ENCODE peak calls at places on chromosomes 3 and 15, in seven cellular contexts. N is neural crest cell, E is breast epithelium, X is lower leg skin, T is Calu3, F is HCT116, G is WTC11. Z is an unnamed sample.
A peak's percentile ranks its signal among the peaks of the same experiment; 100 is the strongest.

GRCh38 chr15:85361306-85361705 is 19.1 kb upstream of the AKAP13 start:
- DNase-seq in E (no peak), X (no peak), F (no peak), G (no peak), N (no peak), T (no peak), Z (no peak)

GRCh38 chr15:90579213-90579612 is 49.5 kb downstream of the CRTC3 start:
- DNase-seq in N (no peak), E (no peak), T (no peak), F (no peak), X (no peak), G (no peak), Z (no peak)

GRCh38 chr15:83108266-83109219 is 1.1 kb downstream of the TM6SF1 start:
- DNase-seq in X (peak; percentile 53), G (no peak), E (no peak), F (no peak), T (peak; percentile 14), N (no peak), Z (peak; percentile 86)

GRCh38 chr15:81981888-81982287 is 63.9 kb downstream of the MEX3B start:
- DNase-seq in T (no peak), F (no peak), N (no peak), X (no peak), G (no peak), E (no peak), Z (no peak)

GRCh38 chr3:193078996-193079731 is 161.5 kb upstream of the MB21D2 start:
- DNase-seq in G (no peak), F (no peak), N (peak; percentile 2), T (peak; percentile 11), E (no peak), X (no peak), Z (no peak)

GRCh38 chr3:32391643-32392529 is at the start of gene CMTM7:
- DNase-seq in X (peak; percentile 49), N (peak; percentile 45), E (peak; percentile 64), T (peak; percentile 86), G (peak; percentile 72), F (peak; percentile 37), Z (peak; percentile 58)

GRCh38 chr3:152356870-152357276 is 88.1 kb downstream of the MBNL1 start:
- DNase-seq in F (no peak), X (no peak), G (no peak), N (no peak), T (no peak), E (no peak), Z (no peak)

GRCh38 chr3:151156618-151157216 is 46.3 kb downstream of the GPR171 start:
- DNase-seq in F (peak; percentile 71), T (peak; percentile 63), E (no peak), G (peak; percentile 25), N (no peak), X (no peak), Z (peak; percentile 74)

GRCh38 chr3:156763931-156764720 is 62.0 kb upstream of the LEKR1 start:
- DNase-seq in N (no peak), G (no peak), F (no peak), E (no peak), X (no peak), T (no peak), Z (no peak)

GRCh38 chr15:69713726-69714559 is 261.3 kb downstream of the RPLP1 start:
- DNase-seq in X (no peak), G (no peak), E (no peak), T (peak; percentile 66), F (no peak), N (no peak), Z (no peak)

GRCh38 chr3:11661827-11662226 is 18.1 kb upstream of the VGLL4 start:
- DNase-seq in N (no peak), G (no peak), T (no peak), X (no peak), F (no peak), E (no peak), Z (peak; percentile 81)

GRCh38 chr3:123533554-123534159 is 51.2 kb downstream of the HACD2 start:
- DNase-seq in T (no peak), F (no peak), E (no peak), N (no peak), G (no peak), X (no peak), Z (no peak)

GRCh38 chr15:59492389-59493377 is 54.7 kb downstream of the FAM81A start:
- DNase-seq in N (peak; percentile 50), T (peak; percentile 70), X (peak; percentile 51), F (peak; percentile 60), G (peak; percentile 63), E (no peak), Z (peak; percentile 82)

GRCh38 chr15:57031605-57032004 is 113.2 kb downstream of the TCF12 start:
- DNase-seq in T (no peak), G (no peak), F (no peak), N (no peak), X (peak; percentile 58), E (no peak), Z (peak; percentile 79)

GRCh38 chr15:72271895-72272212 is 500 bp downstream of the PARP6 start:
- DNase-seq in E (no peak), N (no peak), F (no peak), T (peak; percentile 11), G (no peak), X (peak; percentile 21), Z (peak; percentile 14)

GRCh38 chr3:122679467-122680291 is 960 bp upstream of the PARP14 start:
- DNase-seq in F (no peak), T (peak; percentile 7), G (no peak), E (no peak), X (peak; percentile 31), N (no peak), Z (peak; percentile 28)

GRCh38 chr3:64063207-64063981 is 40.1 kb upstream of the PSMD6 start:
- DNase-seq in X (no peak), E (no peak), N (no peak), F (no peak), G (no peak), T (no peak), Z (peak; percentile 90)

GRCh38 chr15:56736308-56736707 is 3.0 kb upstream of the ZNF280D start:
- DNase-seq in F (no peak), G (no peak), X (no peak), T (no peak), N (no peak), E (no peak), Z (peak; percentile 90)

GRCh38 chr3:152477422-152477821 is 208.7 kb downstream of the MBNL1 start:
- DNase-seq in G (no peak), F (no peak), E (no peak), N (no peak), X (no peak), T (no peak), Z (no peak)

GRCh38 chr3:52512727-52513126 is 17.6 kb downstream of the STAB1 start:
- DNase-seq in X (no peak), F (no peak), T (no peak), N (no peak), G (no peak), E (no peak), Z (no peak)

GRCh38 chr15:39508536-39508935 is 72.3 kb upstream of the THBS1 start:
- DNase-seq in X (no peak), E (no peak), N (no peak), F (no peak), G (no peak), T (no peak), Z (no peak)

GRCh38 chr15:28922712-28923012 is 36.9 kb downstream of the APBA2 start:
- DNase-seq in N (no peak), X (no peak), G (no peak), E (no peak), T (no peak), F (no peak), Z (no peak)

GRCh38 chr3:175672119-175672689 is 813.1 kb downstream of the NAALADL2 start:
- DNase-seq in E (no peak), T (no peak), X (no peak), N (no peak), F (no peak), G (no peak), Z (peak; percentile 42)

GRCh38 chr3:10322355-10322715 is 1.4 kb upstream of the SEC13 start:
- DNase-seq in F (peak; percentile 29), X (no peak), N (no peak), T (peak; percentile 24), E (no peak), G (no peak), Z (no peak)
- TF ChIP-seq CTCF in F (peak; percentile 57), X (no peak), N (peak; percentile 34), T (peak; percentile 15), E (no peak), G (peak; percentile 26), Z (peak; percentile 41)

GRCh38 chr15:63610209-63610841 is 13.1 kb downstream of the FBXL22 start:
- DNase-seq in X (peak; percentile 60), E (no peak), G (peak; percentile 78), N (peak; percentile 63), F (peak; percentile 69), T (peak; percentile 77), Z (peak; percentile 81)
- TF ChIP-seq CTCF in X (no peak), E (peak; percentile 72), G (peak; percentile 56), N (peak; percentile 80), F (peak; percentile 77), T (peak; percentile 69), Z (peak; percentile 84)

GRCh38 chr15:42056934-42057743 is 36.3 kb upstream of the PLA2G4E start:
- DNase-seq in E (peak; percentile 82), N (peak; percentile 75), T (peak; percentile 80), F (peak; percentile 95), G (peak; percentile 89), X (peak; percentile 84), Z (peak; percentile 80)
- TF ChIP-seq CTCF in E (peak; percentile 43), N (peak; percentile 70), T (peak; percentile 32), F (peak; percentile 68), G (peak; percentile 30), X (no peak), Z (peak; percentile 53)

GRCh38 chr3:195224980-195225580 is 45.9 kb downstream of the XXYLT1 start:
- DNase-seq in G (no peak), T (no peak), N (no peak), E (peak; percentile 17), F (no peak), X (no peak), Z (no peak)

GRCh38 chr3:195224156-195224979 is 46.6 kb downstream of the XXYLT1 start:
- DNase-seq in F (no peak), E (peak; percentile 25), X (no peak), T (no peak), G (no peak), N (no peak), Z (no peak)

GRCh38 chr3:195226445-195226844 is 44.5 kb downstream of the XXYLT1 start:
- DNase-seq in X (no peak), F (no peak), T (no peak), G (no peak), E (peak; percentile 9), N (no peak), Z (no peak)

GRCh38 chr3:195227871-195228270 is 43.1 kb downstream of the XXYLT1 start:
- DNase-seq in G (no peak), E (peak; percentile 33), X (peak; percentile 13), F (no peak), N (no peak), T (no peak), Z (no peak)

GRCh38 chr3:195226900-195227447 is 44.0 kb downstream of the XXYLT1 start:
- DNase-seq in E (peak; percentile 48), X (peak; percentile 10), N (no peak), G (no peak), T (no peak), F (no peak), Z (peak; percentile 44)
- TF ChIP-seq CTCF in E (peak; percentile 14), X (no peak), N (peak; percentile 28), G (no peak), T (no peak), F (peak; percentile 5), Z (peak; percentile 60)

Z was measured in fibroblast of pulmonary artery.